ENCODE peak calls at places on chromosomes 3 and 15, in six cellular contexts. One of them, this sample, is unnamed.

GRCh38 chr3:127033786-127034185 is 50.9 kb downstream of the PLXNA1 start:
- DNase-seq in foreskin melanocyte: no peak
- DNase-seq in PC-3: no peak
- DNase-seq in fibroblast of mammary gland: no peak
- DNase-seq in amniotic stem cell: no peak
- DNase-seq in mesothelial cell of epicardium: no peak
- DNase-seq in this sample: no peak

GRCh38 chr15:100771745-100772144 is 107.9 kb upstream of the ALDH1A3 start:
- DNase-seq in mesothelial cell of epicardium: no peak
- DNase-seq in amniotic stem cell: no peak
- DNase-seq in foreskin melanocyte: no peak
- DNase-seq in fibroblast of mammary gland: no peak
- DNase-seq in PC-3: no peak
- DNase-seq in this sample: no peak

GRCh38 chr3:169699536-169700050 is 36.1 kb upstream of the MECOM start:
- DNase-seq in fibroblast of mammary gland: peak; percentile 75
- DNase-seq in foreskin melanocyte: no peak
- DNase-seq in amniotic stem cell: no peak
- DNase-seq in PC-3: no peak
- DNase-seq in mesothelial cell of epicardium: no peak
- DNase-seq in this sample: no peak

GRCh38 chr15:64894395-64895056 is 17.2 kb upstream of the ANKDD1A start:
- DNase-seq in foreskin melanocyte: no peak
- DNase-seq in amniotic stem cell: no peak
- DNase-seq in fibroblast of mammary gland: no peak
- DNase-seq in mesothelial cell of epicardium: peak; percentile 50
- DNase-seq in PC-3: no peak
- DNase-seq in this sample: no peak

GRCh38 chr15:47407692-47408091 is 309.6 kb upstream of the SEMA6D start:
- DNase-seq in PC-3: no peak
- DNase-seq in fibroblast of mammary gland: no peak
- DNase-seq in foreskin melanocyte: no peak
- DNase-seq in mesothelial cell of epicardium: no peak
- DNase-seq in amniotic stem cell: no peak
- DNase-seq in this sample: peak; percentile 21

GRCh38 chr3:134357914-134358811 is 16.1 kb downstream of the AMOTL2 start:
- DNase-seq in foreskin melanocyte: peak; percentile 96
- DNase-seq in fibroblast of mammary gland: peak; percentile 96
- DNase-seq in mesothelial cell of epicardium: peak; percentile 73
- DNase-seq in amniotic stem cell: peak; percentile 90
- DNase-seq in PC-3: peak; percentile 91
- DNase-seq in this sample: peak; percentile 98

GRCh38 chr3:4426261-4426781 is 40.7 kb downstream of the SUMF1 start:
- DNase-seq in amniotic stem cell: no peak
- DNase-seq in foreskin melanocyte: no peak
- DNase-seq in PC-3: no peak
- DNase-seq in mesothelial cell of epicardium: no peak
- DNase-seq in fibroblast of mammary gland: no peak
- DNase-seq in this sample: no peak

GRCh38 chr3:56123487-56123886 is 344.8 kb downstream of the ERC2 start:
- DNase-seq in amniotic stem cell: no peak
- DNase-seq in mesothelial cell of epicardium: no peak
- DNase-seq in PC-3: no peak
- DNase-seq in foreskin melanocyte: no peak
- DNase-seq in fibroblast of mammary gland: no peak
- DNase-seq in this sample: no peak

GRCh38 chr3:16318216-16318615 is 53.2 kb downstream of the OXNAD1 start:
- DNase-seq in amniotic stem cell: no peak
- DNase-seq in fibroblast of mammary gland: peak; percentile 31
- DNase-seq in foreskin melanocyte: no peak
- DNase-seq in mesothelial cell of epicardium: no peak
- DNase-seq in PC-3: no peak
- DNase-seq in this sample: peak; percentile 95

GRCh38 chr3:192772495-192772894 is 45.2 kb upstream of the FGF12 start:
- DNase-seq in fibroblast of mammary gland: peak; percentile 37
- DNase-seq in foreskin melanocyte: peak; percentile 29
- DNase-seq in PC-3: peak; percentile 70
- DNase-seq in mesothelial cell of epicardium: no peak
- DNase-seq in amniotic stem cell: no peak
- DNase-seq in this sample: peak; percentile 38

GRCh38 chr3:47464603-47465002 is 11.1 kb downstream of the SCAP start:
- DNase-seq in amniotic stem cell: no peak
- DNase-seq in mesothelial cell of epicardium: no peak
- DNase-seq in foreskin melanocyte: no peak
- DNase-seq in PC-3: no peak
- DNase-seq in fibroblast of mammary gland: no peak
- DNase-seq in this sample: no peak

GRCh38 chr3:183762304-183762703 is 63.1 kb downstream of the MAP6D1 start:
- DNase-seq in mesothelial cell of epicardium: no peak
- DNase-seq in foreskin melanocyte: no peak
- DNase-seq in amniotic stem cell: no peak
- DNase-seq in fibroblast of mammary gland: peak; percentile 27
- DNase-seq in PC-3: no peak
- DNase-seq in this sample: peak; percentile 52